ENCODE peak calls at places on chromosomes 3 and 15, in five cellular contexts. P, V, O, L and U are unnamed samples.

GRCh38 chr15:78404125-78404524 is 33.9 kb upstream of the IREB2 start:
- ATAC-seq in V (no peak), P (no peak), O (no peak), L (no peak), U (no peak)

GRCh38 chr3:3038201-3038991 is 71.8 kb downstream of the IL5RA start:
- ATAC-seq in V (no peak), O (peak; percentile 91), L (peak; percentile 48), P (no peak), U (peak; percentile 44)

GRCh38 chr3:130529816-130530215 is 12.8 kb downstream of the COL6A6 start:
- ATAC-seq in V (no peak), L (no peak), P (no peak), O (peak; percentile 41), U (no peak)

GRCh38 chr3:71055602-71056001 is 527.9 kb downstream of the FOXP1 start:
- ATAC-seq in P (no peak), L (no peak), V (no peak), O (no peak), U (peak; percentile 23)

GRCh38 chr3:15065550-15066007 is 464 bp upstream of the MRPS25 start:
- ATAC-seq in L (no peak), V (no peak), P (no peak), O (no peak), U (peak; percentile 4)

GRCh38 chr15:48644498-48644826 is 1.0 kb downstream of the FBN1 start:
- ATAC-seq in V (no peak), O (peak; percentile 26), P (no peak), L (no peak), U (peak; percentile 3)

GRCh38 chr3:52218953-52219650 is 6.3 kb downstream of the TLR9 start:
- ATAC-seq in P (peak; percentile 42), L (no peak), O (no peak), V (no peak), U (no peak)

GRCh38 chr15:85073556-85074194 is 92.0 kb downstream of the PDE8A start:
- ATAC-seq in L (no peak), P (peak; percentile 47), V (no peak), O (peak; percentile 97), U (no peak)

GRCh38 chr3:9721015-9721697 is 10.4 kb upstream of the BRPF1 start:
- ATAC-seq in L (peak; percentile 42), O (no peak), P (no peak), V (no peak), U (no peak)

GRCh38 chr15:45474799-45475198 is 47.8 kb downstream of the SLC30A4 start:
- ATAC-seq in L (peak; percentile 35), P (no peak), V (peak; percentile 38), O (no peak), U (no peak)

GRCh38 chr3:43709022-43709421 is 18.3 kb downstream of the ABHD5 start:
- ATAC-seq in P (no peak), O (no peak), V (peak; percentile 78), L (no peak), U (peak; percentile 90)

GRCh38 chr3:188214442-188214841 is 60.5 kb downstream of the LPP start:
- ATAC-seq in L (no peak), V (peak; percentile 34), P (peak; percentile 58), O (no peak), U (no peak)

GRCh38 chr3:38115645-38116427 is 21.1 kb downstream of the ACAA1 start:
- ATAC-seq in O (peak; percentile 31), L (no peak), P (no peak), V (peak; percentile 0), U (no peak)

GRCh38 chr3:22474706-22475470 is 723.9 kb upstream of the ZNF385D start:
- ATAC-seq in V (no peak), P (no peak), L (no peak), O (peak; percentile 44), U (no peak)

GRCh38 chr15:95277266-95277665 is 1045.9 kb downstream of the MCTP2 start:
- ATAC-seq in O (no peak), L (no peak), V (no peak), P (no peak), U (no peak)

GRCh38 chr3:142597898-142598297 is 1.7 kb downstream of the PLS1 start:
- ATAC-seq in V (no peak), P (no peak), O (no peak), L (peak; percentile 4), U (no peak)

DNA sequence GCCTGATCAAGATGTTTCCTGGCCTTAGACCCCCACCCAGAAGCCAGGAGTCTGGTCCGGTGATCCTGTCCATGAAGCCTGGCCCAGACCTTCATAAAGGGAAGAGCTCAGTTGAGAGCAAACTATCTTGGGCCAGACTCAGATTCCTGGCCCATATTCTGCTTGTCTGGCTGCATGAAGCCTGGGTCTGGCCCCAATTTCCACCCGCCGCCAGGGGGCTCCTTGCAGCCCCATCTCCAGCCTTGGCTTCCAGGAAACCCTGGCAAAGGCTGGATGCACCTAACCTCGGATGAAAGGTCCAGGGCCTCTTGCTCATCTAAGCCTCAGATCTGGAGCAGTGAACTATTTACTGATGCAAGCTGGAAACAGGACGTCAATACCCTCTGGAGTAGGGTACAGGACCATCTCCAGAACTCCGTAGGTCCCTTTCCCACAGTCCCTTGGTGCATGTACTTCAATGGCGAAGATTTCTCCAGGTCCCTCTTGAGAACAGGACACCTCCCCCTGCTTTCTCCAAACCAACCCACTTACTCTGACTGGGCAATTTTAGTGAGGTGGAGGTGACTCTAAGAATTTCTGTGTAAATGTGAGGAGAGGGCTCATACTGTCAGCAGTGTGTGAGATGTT is 5.6 kb downstream of the FOXL2 start:
- ATAC-seq in O (peak; percentile 61), V (peak; percentile 73), L (peak; percentile 54), P (no peak), U (no peak)
- H3K27me3 ChIP-seq in O (peaks cover 53% of the 10 kb centered on the region), V (peaks cover 90% of the 10 kb centered on the region), L (no peaks in the 10 kb centered on the region), P (peaks cover 97% of the 10 kb centered on the region), U (peaks cover 100% of the 10 kb centered on the region)

GRCh38 chr3:124267406-124267805 is 275.5 kb upstream of the ROPN1 start:
- ATAC-seq in V (no peak), P (no peak), L (no peak), O (no peak), U (no peak)
- TF ChIP-seq EP300 in V (no peak), P (no peak), L (no peak), O (no peak), U (no peak)

GRCh38 chr3:127090218-127091160 is 102.4 kb upstream of the PRR23E start:
- ATAC-seq in P (no peak), L (no peak), O (no peak), V (no peak), U (no peak)
- H3K27me3 ChIP-seq in P (no peaks in the 10 kb centered on the region), L (peaks cover 68% of the 10 kb centered on the region), O (no peaks in the 10 kb centered on the region), V (peaks cover 49% of the 10 kb centered on the region), U (peaks cover 22% of the 10 kb centered on the region)

GRCh38 chr15:40964006-40964405 is 10.7 kb downstream of the CHAC1 start:
- ATAC-seq in L (no peak), V (no peak), O (peak; percentile 33), P (no peak), U (no peak)

GRCh38 chr15:40969363-40969762 is 16.1 kb downstream of the CHAC1 start:
- ATAC-seq in P (no peak), L (no peak), O (no peak), V (no peak), U (no peak)

GRCh38 chr15:40964634-40965033 is 11.4 kb downstream of the CHAC1 start:
- ATAC-seq in V (no peak), L (no peak), O (peak; percentile 56), P (no peak), U (no peak)

GRCh38 chr15:40963201-40963600 is 9.9 kb downstream of the CHAC1 start:
- ATAC-seq in L (no peak), P (no peak), O (no peak), V (no peak), U (no peak)

GRCh38 chr15:40968290-40969085 is 15.2 kb downstream of the CHAC1 start:
- ATAC-seq in O (no peak), P (no peak), L (no peak), V (no peak), U (no peak)
- TF ChIP-seq EP300 in O (no peak), P (no peak), L (no peak), V (no peak), U (no peak)

DNA sequence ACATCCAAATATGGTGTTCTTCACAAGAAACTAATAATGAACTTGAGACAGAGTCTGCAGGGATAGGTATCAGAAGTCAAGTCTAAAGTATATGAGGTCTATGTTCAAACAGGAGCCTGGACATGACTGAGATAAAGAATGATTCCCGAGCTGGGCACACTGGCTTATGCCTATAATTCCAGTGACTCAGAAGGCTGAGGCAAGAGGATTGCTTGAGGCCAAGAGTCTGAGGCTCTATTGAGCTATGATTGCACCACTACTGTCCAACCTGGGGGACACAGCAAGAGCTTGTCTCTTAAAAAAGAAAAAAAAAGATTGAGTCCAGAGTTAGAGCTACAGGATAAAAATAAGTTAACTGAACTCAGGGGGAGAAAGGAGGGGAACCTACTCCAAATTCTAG is 246.5 kb downstream of the LRRN1 start:
- ATAC-seq in V (no peak), P (no peak), L (no peak), O (no peak), U (no peak)
- H3K27me3 ChIP-seq in V (no peaks in the 10 kb centered on the region), P (no peaks in the 10 kb centered on the region), L (no peaks in the 10 kb centered on the region), O (no peaks in the 10 kb centered on the region), U (no peaks in the 10 kb centered on the region)

GRCh38 chr3:7667774-7668173 is 806.9 kb downstream of the GRM7 start:
- ATAC-seq in V (no peak), L (no peak), P (no peak), O (no peak), U (no peak)
- TF ChIP-seq EP300 in V (no peak), L (no peak), P (no peak), O (no peak), U (no peak)

GRCh38 chr15:66053991-66054390 is 184.7 kb downstream of the RAB11A start:
- ATAC-seq in O (no peak), V (no peak), L (no peak), P (no peak), U (no peak)
- H3K27me3 ChIP-seq in O (no peaks in the 10 kb centered on the region), V (peaks cover 14% of the 10 kb centered on the region), L (peaks cover 54% of the 10 kb centered on the region), P (no peaks in the 10 kb centered on the region), U (peaks cover 4% of the 10 kb centered on the region)

GRCh38 chr15:92228830-92229229 is 164.9 kb upstream of the ST8SIA2 start:
- ATAC-seq in V (no peak), L (no peak), P (no peak), O (no peak), U (no peak)
- TF ChIP-seq EP300 in V (no peak), L (no peak), P (no peak), O (no peak), U (no peak)